ENCODE peak calls at places on chromosomes 7 and 10, in seven cellular contexts. H, P, J, Y, T, V and D are unnamed samples.

GRCh38 chr7:81186691-81187090 is 267.8 kb upstream of the SEMA3C start:
- DNase-seq in H (no peak), P (no peak), J (no peak), Y (no peak), T (peak), V (peak), D (no peak)

GRCh38 chr7:121301441-121302213 is 27.2 kb upstream of the WNT16 start:
- DNase-seq in H (no peak), P (no peak), J (no peak), Y (no peak), T (no peak), V (peak), D (no peak)

GRCh38 chr7:137927386-137927785 is 74.5 kb downstream of the CREB3L2 start:
- DNase-seq in H (no peak), P (no peak), J (no peak), Y (no peak), T (no peak), V (no peak), D (no peak)

GRCh38 chr10:74825371-74826141 is 844 bp upstream of the KAT6B start:
- DNase-seq in H (no peak), P (no peak), J (no peak), Y (peak), T (no peak), V (no peak), D (peak)

GRCh38 chr7:140544278-140544896 is 65.1 kb upstream of the MKRN1 start:
- DNase-seq in H (no peak), P (no peak), J (no peak), Y (no peak), T (no peak), V (no peak), D (no peak)

GRCh38 chr10:124703778-124704427 is 40.3 kb downstream of the FAM53B start:
- DNase-seq in H (no peak), P (no peak), J (no peak), Y (no peak), T (peak), V (peak), D (no peak)

GRCh38 chr10:24570658-24571426 is 152.8 kb downstream of the ARHGAP21 start:
- DNase-seq in H (no peak), P (no peak), J (no peak), Y (no peak), T (no peak), V (no peak), D (no peak)

GRCh38 chr7:151426486-151426905 is 13.4 kb downstream of the CRYGN start:
- DNase-seq in H (no peak), P (no peak), J (peak), Y (no peak), T (peak), V (peak), D (no peak)

GRCh38 chr7:101527844-101528667 is 101.0 kb downstream of the MYL10 start:
- DNase-seq in H (no peak), P (no peak), J (peak), Y (no peak), T (no peak), V (peak), D (no peak)

GRCh38 chr10:67075381-67076001 is 149.7 kb downstream of the LRRTM3 start:
- DNase-seq in H (no peak), P (no peak), J (no peak), Y (no peak), T (no peak), V (no peak), D (no peak)

GRCh38 chr7:29622335-29623265 is 59.0 kb downstream of the PRR15 start:
- DNase-seq in H (peak), P (no peak), J (peak), Y (no peak), T (peak), V (peak), D (peak)

GRCh38 chr7:1912472-1913289 is 242.6 kb downstream of the ELFN1 start:
- DNase-seq in H (peak), P (no peak), J (no peak), Y (no peak), T (peak), V (peak), D (no peak)

GRCh38 chr7:87225696-87226095 is 6.2 kb upstream of the TMEM243 start:
- DNase-seq in H (peak), P (no peak), J (peak), Y (no peak), T (no peak), V (peak), D (peak)

GRCh38 chr7:70830060-70830395 is 301.9 kb upstream of the GALNT17 start:
- DNase-seq in H (no peak), P (no peak), J (no peak), Y (no peak), T (no peak), V (no peak), D (no peak)

GRCh38 chr7:81725496-81726117 is 44.2 kb downstream of the HGF start:
- DNase-seq in H (peak), P (no peak), J (no peak), Y (no peak), T (peak), V (peak), D (peak)

GRCh38 chr10:76285012-76285411 is 853.6 kb downstream of the LRMDA start:
- DNase-seq in H (peak), P (no peak), J (peak), Y (no peak), T (peak), V (peak), D (peak)